ENCODE peak calls at places on chromosomes 3 and 15, in six cellular contexts. M, F, R, K, N and U are unnamed samples.

GRCh38 chr3:64131755-64132154 is 93.5 kb downstream of the PRICKLE2 start:
- DNase-seq in M (no peak), F (no peak), R (no peak), K (no peak), N (no peak), U (no peak)

GRCh38 chr3:152380048-152380447 is 111.3 kb downstream of the MBNL1 start:
- DNase-seq in M (no peak), F (no peak), R (no peak), K (no peak), N (no peak), U (no peak)

GRCh38 chr3:42906085-42906904 is at the start of gene ZNF662:
- DNase-seq in M (no peak), F (peak; percentile 27), R (peak; percentile 78), K (peak; percentile 49), N (no peak), U (no peak)

GRCh38 chr15:87940763-87941162 is 315.8 kb downstream of the NTRK3 start:
- DNase-seq in M (no peak), F (no peak), R (no peak), K (no peak), N (no peak), U (no peak)

GRCh38 chr3:61601831-61602230 is 40.5 kb downstream of the PTPRG start:
- DNase-seq in M (no peak), F (no peak), R (no peak), K (peak; percentile 24), N (peak; percentile 65), U (no peak)

GRCh38 chr3:168596175-168596574 is 500.5 kb upstream of the GOLIM4 start:
- DNase-seq in M (no peak), F (no peak), R (no peak), K (no peak), N (peak; percentile 69), U (no peak)

GRCh38 chr15:74776851-74777768 is 4.8 kb upstream of the CSK start:
- DNase-seq in M (peak; percentile 86), F (no peak), R (no peak), K (no peak), N (peak; percentile 86), U (no peak)

GRCh38 chr3:175731543-175731942 is 872.4 kb downstream of the NAALADL2 start:
- DNase-seq in M (no peak), F (no peak), R (no peak), K (no peak), N (no peak), U (no peak)

GRCh38 chr3:177041021-177041729 is 156.1 kb downstream of the TBL1XR1 start:
- DNase-seq in M (no peak), F (no peak), R (peak; percentile 68), K (peak; percentile 44), N (peak; percentile 15), U (no peak)

GRCh38 chr3:127589600-127590281 is 792 bp downstream of the TPRA1 start:
- DNase-seq in M (no peak), F (no peak), R (peak; percentile 74), K (no peak), N (peak; percentile 28), U (no peak)

GRCh38 chr3:5726618-5727017 is 539.1 kb downstream of the EDEM1 start:
- DNase-seq in M (no peak), F (no peak), R (no peak), K (no peak), N (no peak), U (no peak)

GRCh38 chr15:51281368-51281967 is 56.9 kb downstream of the CYP19A1 start:
- DNase-seq in M (no peak), F (no peak), R (peak; percentile 86), K (no peak), N (peak; percentile 76), U (no peak)

GRCh38 chr3:124157748-124158147 is 165.8 kb upstream of the ROPN1 start:
- DNase-seq in M (no peak), F (no peak), R (no peak), K (no peak), N (no peak), U (no peak)

GRCh38 chr3:11477286-11477935 is 166.3 kb downstream of the VGLL4 start:
- DNase-seq in M (no peak), F (no peak), R (no peak), K (peak; percentile 56), N (no peak), U (no peak)

GRCh38 chr15:31371520-31372240 is 45.0 kb downstream of the KLF13 start:
- DNase-seq in M (no peak), F (no peak), R (no peak), K (no peak), N (no peak), U (no peak)

GRCh38 chr3:171225101-171225674 is 198.7 kb upstream of the SLC2A2 start:
- DNase-seq in M (no peak), F (no peak), R (no peak), K (no peak), N (no peak), U (no peak)

GRCh38 chr3:190224466-190225185 is 97.6 kb downstream of the CLDN1 start:
- DNase-seq in M (no peak), F (no peak), R (no peak), K (no peak), N (no peak), U (no peak)

GRCh38 chr15:64343841-64344240 is 12.1 kb downstream of the CSNK1G1 start:
- DNase-seq in M (no peak), F (no peak), R (no peak), K (no peak), N (no peak), U (no peak)

GRCh38 chr3:171833775-171834460 is 9.2 kb upstream of the TMEM212 start:
- DNase-seq in M (no peak), F (no peak), R (no peak), K (no peak), N (no peak), U (no peak)

GRCh38 chr3:16211176-16211904 is 36.9 kb downstream of the GALNT15 start:
- DNase-seq in M (no peak), F (no peak), R (no peak), K (no peak), N (no peak), U (no peak)

DNA sequence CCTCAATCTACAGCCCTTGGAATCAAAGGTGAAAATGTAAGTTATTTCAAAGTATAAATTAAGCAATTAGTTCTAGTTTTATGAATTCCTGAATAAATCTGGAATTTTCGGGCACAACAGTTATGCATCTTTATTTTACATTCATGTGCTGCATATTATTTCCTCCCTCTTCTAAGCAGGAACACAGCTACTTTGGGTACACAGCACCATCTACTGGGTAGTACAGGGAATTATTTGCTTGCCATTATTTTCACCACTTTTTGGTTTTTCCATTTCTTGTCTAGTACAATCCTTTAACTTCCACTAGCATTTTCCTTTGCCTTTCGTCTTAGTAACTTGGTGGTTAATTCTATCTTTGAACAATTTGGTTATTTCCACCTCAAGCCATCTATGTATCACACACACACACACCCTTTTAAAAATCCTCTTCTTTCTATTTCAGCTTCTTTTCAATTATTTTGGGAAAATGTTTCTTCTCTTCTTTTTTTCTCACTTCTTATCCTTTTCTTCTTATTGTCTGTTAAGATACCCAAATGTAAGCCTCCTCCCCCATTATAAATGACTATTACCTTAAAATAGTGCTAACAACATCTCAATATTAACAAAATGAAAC is 451.0 kb downstream of the MFSD1 start:
- DNase-seq in M (peak; percentile 11), F (no peak), R (no peak), K (no peak), N (peak; percentile 31), U (no peak)
- TF ChIP-seq CTCF in M (peak; percentile 58), F (peak; percentile 67), R (no peak), K (no peak), N (peak; percentile 56), U (peak; percentile 21)

GRCh38 chr3:97839944-97840343 is 18.1 kb downstream of the CRYBG3 start:
- DNase-seq in M (no peak), F (no peak), R (no peak), K (no peak), N (no peak), U (no peak)

GRCh38 chr3:97841956-97842355 is 20.1 kb downstream of the CRYBG3 start:
- DNase-seq in M (no peak), F (no peak), R (no peak), K (no peak), N (no peak), U (no peak)

GRCh38 chr3:97835761-97836160 is 13.9 kb downstream of the CRYBG3 start:
- DNase-seq in M (no peak), F (no peak), R (no peak), K (no peak), N (no peak), U (no peak)

GRCh38 chr3:97841304-97841703 is 19.5 kb downstream of the CRYBG3 start:
- DNase-seq in M (no peak), F (no peak), R (no peak), K (no peak), N (no peak), U (no peak)

GRCh38 chr3:97838393-97838792 is 16.6 kb downstream of the CRYBG3 start:
- DNase-seq in M (no peak), F (no peak), R (no peak), K (no peak), N (no peak), U (no peak)
- H3K27ac ChIP-seq in M (no peak overlapping the region), F (no peak overlapping the region), R (no peak overlapping the region), K (no peak overlapping the region), N (no peak overlapping the region), U (no peak overlapping the region)

GRCh38 chr3:34727700-34728099 is 911.6 kb upstream of the ARPP21 start:
- DNase-seq in M (peak; percentile 5), F (no peak), R (no peak), K (no peak), N (no peak), U (no peak)

DNA sequence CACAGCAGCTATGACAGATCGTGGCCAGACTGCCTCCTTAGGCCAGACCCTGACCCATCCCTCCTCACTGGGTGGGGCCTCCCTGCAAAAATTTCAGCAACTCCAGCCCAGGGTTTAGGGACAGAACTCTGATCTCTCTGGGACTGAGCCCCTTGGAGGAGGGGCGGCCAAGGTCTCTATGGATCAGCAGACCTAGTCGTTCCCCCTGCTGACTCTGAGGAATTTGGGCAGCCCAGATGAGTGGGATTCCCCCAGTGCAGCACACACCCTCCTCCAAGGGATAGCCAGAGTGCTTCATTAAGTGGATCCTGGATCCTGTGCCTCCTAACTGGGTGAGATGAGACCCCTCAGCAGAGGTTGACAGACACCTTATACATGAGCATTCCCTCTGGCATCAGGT is 907.4 kb upstream of the ARPP21 start:
- DNase-seq in M (no peak), F (no peak), R (no peak), K (no peak), N (no peak), U (no peak)
- H3K4me3 ChIP-seq in M (no peak overlapping the region), F (no peak overlapping the region), R (no peak overlapping the region), K (no peak overlapping the region), N (no peak overlapping the region), U (no peak overlapping the region)

DNA sequence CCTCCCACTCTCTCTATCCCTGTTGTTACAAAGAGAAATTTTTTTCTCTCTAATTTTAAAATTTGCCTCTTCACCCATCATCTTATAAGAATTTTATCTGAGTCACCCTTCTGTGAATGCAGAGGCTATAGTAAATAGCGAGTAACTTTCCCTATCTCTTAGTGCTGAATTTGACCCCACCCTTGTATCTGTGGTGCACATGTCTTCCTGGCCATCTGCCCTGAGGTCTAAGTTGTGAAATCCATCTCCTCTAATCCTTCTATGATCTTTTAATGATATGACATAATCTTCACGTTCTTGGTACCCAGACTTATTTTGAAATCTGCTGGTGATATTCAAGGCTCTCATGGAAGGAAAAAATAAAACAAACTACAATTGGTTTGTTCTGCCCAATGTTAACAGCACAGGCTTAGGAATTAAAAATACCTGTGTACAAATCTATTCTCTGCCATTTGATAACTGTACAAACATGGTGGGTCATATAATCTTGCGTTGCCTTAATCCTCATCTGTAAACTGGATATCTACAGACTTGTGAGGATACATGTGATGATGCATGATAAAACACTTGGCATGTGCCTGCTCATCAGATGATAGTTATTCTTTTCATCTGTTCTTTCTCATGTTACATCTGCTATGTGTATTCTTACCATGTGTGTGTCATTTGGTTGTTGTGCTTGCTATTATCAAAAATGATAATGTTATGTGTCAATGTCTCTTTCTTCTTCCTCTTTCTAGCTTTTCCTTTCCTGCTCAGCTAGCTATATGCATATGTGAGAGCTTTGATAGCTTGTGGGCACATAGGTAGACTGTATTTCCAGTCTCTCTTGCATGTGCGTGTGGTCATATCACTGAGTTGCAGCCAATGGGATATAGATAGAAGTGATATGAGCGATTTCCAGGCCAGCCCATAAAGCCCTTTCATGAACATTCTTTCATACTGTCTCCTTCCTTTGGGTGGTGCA is 13.7 kb upstream of the CCR3 start:
- DNase-seq in M (no peak), F (no peak), R (no peak), K (no peak), N (no peak), U (no peak)
- TF ChIP-seq CTCF in M (no peak), F (no peak), R (no peak), K (no peak), N (no peak), U (no peak)